ENCODE peak calls at places on chromosomes 6 and 20, in eight cellular contexts. One of them, this sample, is unnamed.

GRCh38 chr20:63092660-63093215 is 86.0 kb upstream of the BHLHE23 start:
- DNase-seq in gastrocnemius medialis: peak
- DNase-seq in thoracic aorta: no peak
- DNase-seq in GM23338: no peak
- DNase-seq in astrocyte of the spinal cord: no peak
- DNase-seq in Calu3: no peak
- DNase-seq in upper lobe of right lung: no peak
- DNase-seq in choroid plexus epithelial cell: no peak
- DNase-seq in this sample: peak

GRCh38 chr6:4732691-4733315 is 43.4 kb upstream of the CDYL start:
- DNase-seq in gastrocnemius medialis: peak
- DNase-seq in thoracic aorta: no peak
- DNase-seq in GM23338: peak
- DNase-seq in astrocyte of the spinal cord: peak
- DNase-seq in Calu3: peak
- DNase-seq in upper lobe of right lung: no peak
- DNase-seq in choroid plexus epithelial cell: peak
- DNase-seq in this sample: no peak

GRCh38 chr6:15588966-15589634 is 73.7 kb downstream of the DTNBP1 start:
- DNase-seq in gastrocnemius medialis: no peak
- DNase-seq in thoracic aorta: no peak
- DNase-seq in GM23338: no peak
- DNase-seq in astrocyte of the spinal cord: peak
- DNase-seq in Calu3: no peak
- DNase-seq in upper lobe of right lung: no peak
- DNase-seq in choroid plexus epithelial cell: peak
- DNase-seq in this sample: no peak

GRCh38 chr6:22409487-22409886 is 112.7 kb upstream of the PRL start:
- DNase-seq in gastrocnemius medialis: no peak
- DNase-seq in thoracic aorta: no peak
- DNase-seq in GM23338: no peak
- DNase-seq in astrocyte of the spinal cord: no peak
- DNase-seq in Calu3: no peak
- DNase-seq in upper lobe of right lung: no peak
- DNase-seq in choroid plexus epithelial cell: no peak
- DNase-seq in this sample: no peak

GRCh38 chr6:135351635-135352034 is 145.9 kb downstream of the AHI1 start:
- DNase-seq in gastrocnemius medialis: no peak
- DNase-seq in thoracic aorta: no peak
- DNase-seq in GM23338: no peak
- DNase-seq in astrocyte of the spinal cord: no peak
- DNase-seq in Calu3: no peak
- DNase-seq in upper lobe of right lung: no peak
- DNase-seq in choroid plexus epithelial cell: no peak
- DNase-seq in this sample: no peak

GRCh38 chr6:154243793-154244768 is 112.5 kb downstream of the IPCEF1 start:
- DNase-seq in gastrocnemius medialis: no peak
- DNase-seq in thoracic aorta: no peak
- DNase-seq in GM23338: no peak
- DNase-seq in astrocyte of the spinal cord: no peak
- DNase-seq in Calu3: no peak
- DNase-seq in upper lobe of right lung: no peak
- DNase-seq in choroid plexus epithelial cell: peak
- DNase-seq in this sample: no peak

GRCh38 chr20:63627129-63627699 is 313 bp upstream of the GMEB2 start:
- DNase-seq in gastrocnemius medialis: peak
- DNase-seq in thoracic aorta: peak
- DNase-seq in GM23338: peak
- DNase-seq in astrocyte of the spinal cord: peak
- DNase-seq in Calu3: peak
- DNase-seq in upper lobe of right lung: peak
- DNase-seq in choroid plexus epithelial cell: peak
- DNase-seq in this sample: peak

GRCh38 chr6:38353310-38354032 is 286.3 kb downstream of the BTBD9 start:
- DNase-seq in gastrocnemius medialis: no peak
- DNase-seq in thoracic aorta: no peak
- DNase-seq in GM23338: no peak
- DNase-seq in astrocyte of the spinal cord: no peak
- DNase-seq in Calu3: no peak
- DNase-seq in upper lobe of right lung: no peak
- DNase-seq in choroid plexus epithelial cell: no peak
- DNase-seq in this sample: no peak

GRCh38 chr6:28758046-28758817 is 165.6 kb downstream of the TRIM27 start:
- DNase-seq in gastrocnemius medialis: no peak
- DNase-seq in thoracic aorta: no peak
- DNase-seq in GM23338: peak
- DNase-seq in astrocyte of the spinal cord: peak
- DNase-seq in Calu3: peak
- DNase-seq in upper lobe of right lung: no peak
- DNase-seq in choroid plexus epithelial cell: peak
- DNase-seq in this sample: no peak

GRCh38 chr20:1328680-1329330 is at the start of gene SDCBP2:
- DNase-seq in gastrocnemius medialis: no peak
- DNase-seq in thoracic aorta: no peak
- DNase-seq in GM23338: no peak
- DNase-seq in astrocyte of the spinal cord: no peak
- DNase-seq in Calu3: peak
- DNase-seq in upper lobe of right lung: peak
- DNase-seq in choroid plexus epithelial cell: no peak
- DNase-seq in this sample: no peak

GRCh38 chr6:22825210-22825609 is 255.8 kb downstream of the HDGFL1 start:
- DNase-seq in gastrocnemius medialis: no peak
- DNase-seq in thoracic aorta: no peak
- DNase-seq in GM23338: no peak
- DNase-seq in astrocyte of the spinal cord: no peak
- DNase-seq in Calu3: no peak
- DNase-seq in upper lobe of right lung: no peak
- DNase-seq in choroid plexus epithelial cell: no peak
- DNase-seq in this sample: no peak

GRCh38 chr20:58129736-58130135 is 98.7 kb downstream of the ANKRD60 start:
- DNase-seq in gastrocnemius medialis: no peak
- DNase-seq in thoracic aorta: no peak
- DNase-seq in GM23338: no peak
- DNase-seq in astrocyte of the spinal cord: no peak
- DNase-seq in Calu3: no peak
- DNase-seq in upper lobe of right lung: peak
- DNase-seq in choroid plexus epithelial cell: no peak
- DNase-seq in this sample: no peak

GRCh38 chr20:7449269-7449668 is 491.0 kb downstream of the HAO1 start:
- DNase-seq in gastrocnemius medialis: no peak
- DNase-seq in thoracic aorta: no peak
- DNase-seq in GM23338: no peak
- DNase-seq in astrocyte of the spinal cord: no peak
- DNase-seq in Calu3: no peak
- DNase-seq in upper lobe of right lung: no peak
- DNase-seq in choroid plexus epithelial cell: peak
- DNase-seq in this sample: no peak

GRCh38 chr20:10357061-10357708 is 76.8 kb downstream of the MKKS start:
- DNase-seq in gastrocnemius medialis: no peak
- DNase-seq in thoracic aorta: no peak
- DNase-seq in GM23338: no peak
- DNase-seq in astrocyte of the spinal cord: no peak
- DNase-seq in Calu3: no peak
- DNase-seq in upper lobe of right lung: no peak
- DNase-seq in choroid plexus epithelial cell: no peak
- DNase-seq in this sample: no peak

GRCh38 chr6:170082531-170083187 is 208.2 kb downstream of the DLL1 start:
- DNase-seq in gastrocnemius medialis: no peak
- DNase-seq in thoracic aorta: no peak
- DNase-seq in GM23338: no peak
- DNase-seq in astrocyte of the spinal cord: no peak
- DNase-seq in Calu3: no peak
- DNase-seq in upper lobe of right lung: no peak
- DNase-seq in choroid plexus epithelial cell: no peak
- DNase-seq in this sample: no peak

GRCh38 chr6:44219053-44219814 is 2.5 kb downstream of the MYMX start:
- DNase-seq in gastrocnemius medialis: peak
- DNase-seq in thoracic aorta: peak
- DNase-seq in GM23338: peak
- DNase-seq in astrocyte of the spinal cord: peak
- DNase-seq in Calu3: peak
- DNase-seq in upper lobe of right lung: peak
- DNase-seq in choroid plexus epithelial cell: peak
- DNase-seq in this sample: no peak

GRCh38 chr6:39820553-39820952 is 28.4 kb downstream of the DAAM2 start:
- DNase-seq in gastrocnemius medialis: no peak
- DNase-seq in thoracic aorta: no peak
- DNase-seq in GM23338: no peak
- DNase-seq in astrocyte of the spinal cord: no peak
- DNase-seq in Calu3: no peak
- DNase-seq in upper lobe of right lung: no peak
- DNase-seq in choroid plexus epithelial cell: no peak
- DNase-seq in this sample: no peak

GRCh38 chr20:62719250-62719945 is 10.8 kb downstream of the NTSR1 start:
- DNase-seq in gastrocnemius medialis: no peak
- DNase-seq in thoracic aorta: no peak
- DNase-seq in GM23338: no peak
- DNase-seq in astrocyte of the spinal cord: no peak
- DNase-seq in Calu3: no peak
- DNase-seq in upper lobe of right lung: no peak
- DNase-seq in choroid plexus epithelial cell: no peak
- DNase-seq in this sample: peak

GRCh38 chr6:5128351-5128750 is 43.2 kb downstream of the PPP1R3G start:
- DNase-seq in gastrocnemius medialis: no peak
- DNase-seq in thoracic aorta: no peak
- DNase-seq in GM23338: no peak
- DNase-seq in astrocyte of the spinal cord: no peak
- DNase-seq in Calu3: no peak
- DNase-seq in upper lobe of right lung: no peak
- DNase-seq in choroid plexus epithelial cell: no peak
- DNase-seq in this sample: no peak

GRCh38 chr20:4813839-4814695 is 92.4 kb downstream of the PRND start:
- DNase-seq in gastrocnemius medialis: no peak
- DNase-seq in thoracic aorta: no peak
- DNase-seq in GM23338: peak
- DNase-seq in astrocyte of the spinal cord: no peak
- DNase-seq in Calu3: no peak
- DNase-seq in upper lobe of right lung: no peak
- DNase-seq in choroid plexus epithelial cell: no peak
- DNase-seq in this sample: peak

GRCh38 chr6:29489286-29489685 is 1.5 kb upstream of the MAS1L start:
- DNase-seq in gastrocnemius medialis: no peak
- DNase-seq in thoracic aorta: no peak
- DNase-seq in GM23338: no peak
- DNase-seq in astrocyte of the spinal cord: no peak
- DNase-seq in Calu3: no peak
- DNase-seq in upper lobe of right lung: no peak
- DNase-seq in choroid plexus epithelial cell: no peak
- DNase-seq in this sample: no peak

GRCh38 chr6:156359912-156360311 is 417.3 kb upstream of the ARID1B start:
- DNase-seq in gastrocnemius medialis: no peak
- DNase-seq in thoracic aorta: no peak
- DNase-seq in GM23338: peak
- DNase-seq in astrocyte of the spinal cord: no peak
- DNase-seq in Calu3: no peak
- DNase-seq in upper lobe of right lung: no peak
- DNase-seq in choroid plexus epithelial cell: no peak
- DNase-seq in this sample: no peak
- TF ChIP-seq CTCF in gastrocnemius medialis: no peak
- TF ChIP-seq CTCF in thoracic aorta: no peak
- TF ChIP-seq CTCF in GM23338: peak
- TF ChIP-seq CTCF in astrocyte of the spinal cord: no peak
- TF ChIP-seq CTCF in Calu3: no peak
- TF ChIP-seq CTCF in upper lobe of right lung: no peak
- TF ChIP-seq CTCF in choroid plexus epithelial cell: no peak
- TF ChIP-seq CTCF in this sample: peak

DNA sequence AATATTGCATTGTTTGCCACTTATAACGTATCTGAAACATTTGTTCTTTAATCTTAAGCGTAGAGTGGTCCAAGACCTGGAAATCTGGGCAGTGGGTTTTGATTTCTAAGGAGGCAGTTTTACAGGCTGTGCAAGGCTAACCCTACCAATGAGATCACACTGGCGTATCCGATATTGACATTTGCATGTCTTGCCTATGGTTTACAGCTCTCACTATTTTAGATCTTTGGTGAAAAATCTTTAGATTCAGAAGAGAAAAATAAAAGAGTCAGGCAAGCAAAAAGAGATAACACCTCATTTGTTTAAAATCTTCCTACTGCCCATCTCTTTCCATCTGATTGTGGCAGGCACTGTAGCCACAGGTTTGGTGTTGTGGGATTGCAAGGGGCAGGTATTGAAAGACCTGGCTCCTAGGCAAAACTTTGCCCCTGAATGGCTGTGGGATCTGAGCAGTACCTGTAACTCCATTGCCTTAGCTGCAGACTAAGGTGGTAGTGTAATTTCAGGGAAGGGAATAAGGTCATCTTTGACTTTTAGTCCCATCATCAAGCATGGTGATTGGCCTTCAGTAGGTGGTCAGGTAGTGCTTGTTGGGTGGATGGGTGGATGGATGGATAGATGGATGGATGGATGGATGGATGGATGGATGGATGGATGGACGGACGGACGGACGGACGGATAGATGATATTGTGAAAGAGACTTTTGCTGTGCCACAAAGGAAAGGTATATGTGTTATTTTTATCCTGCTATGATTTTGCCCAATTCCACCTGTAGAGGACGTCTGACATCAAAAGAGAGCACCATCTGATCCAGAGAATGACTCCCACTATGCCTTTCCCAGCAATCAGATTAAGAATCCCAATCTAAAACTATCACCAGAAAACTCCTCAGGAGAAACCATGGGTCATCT is 1.9 kb downstream of the TNFAIP3 start:
- DNase-seq in gastrocnemius medialis: no peak
- DNase-seq in thoracic aorta: no peak
- DNase-seq in GM23338: no peak
- DNase-seq in astrocyte of the spinal cord: no peak
- DNase-seq in Calu3: no peak
- DNase-seq in upper lobe of right lung: no peak
- DNase-seq in choroid plexus epithelial cell: no peak
- DNase-seq in this sample: no peak
- TF ChIP-seq CTCF in gastrocnemius medialis: no peak
- TF ChIP-seq CTCF in thoracic aorta: no peak
- TF ChIP-seq CTCF in GM23338: no peak
- TF ChIP-seq CTCF in astrocyte of the spinal cord: peak
- TF ChIP-seq CTCF in Calu3: no peak
- TF ChIP-seq CTCF in upper lobe of right lung: no peak
- TF ChIP-seq CTCF in choroid plexus epithelial cell: no peak
- TF ChIP-seq CTCF in this sample: no peak

DNA sequence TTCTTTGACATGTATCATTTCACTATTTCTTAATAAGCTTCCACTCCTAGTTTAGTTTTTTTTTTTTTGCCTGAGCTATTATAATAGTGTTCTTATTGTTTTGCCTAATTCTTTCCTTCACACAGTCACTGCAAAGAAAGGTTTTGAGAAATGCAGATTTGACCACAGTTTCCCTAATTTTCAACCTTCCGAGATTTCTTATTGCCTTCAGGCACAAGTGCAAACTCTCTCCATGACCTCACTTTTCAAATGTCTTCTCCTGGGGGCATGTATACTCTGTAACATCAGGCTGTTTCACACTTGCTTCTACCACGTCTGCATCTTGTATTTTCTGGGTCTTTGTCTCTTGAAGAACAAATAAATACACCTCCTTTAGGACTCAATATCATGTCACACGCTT is 339.0 kb upstream of the CITED2 start:
- DNase-seq in gastrocnemius medialis: no peak
- DNase-seq in thoracic aorta: no peak
- DNase-seq in GM23338: no peak
- DNase-seq in astrocyte of the spinal cord: no peak
- DNase-seq in Calu3: no peak
- DNase-seq in upper lobe of right lung: no peak
- DNase-seq in choroid plexus epithelial cell: no peak
- DNase-seq in this sample: no peak
- TF ChIP-seq CTCF in gastrocnemius medialis: no peak
- TF ChIP-seq CTCF in thoracic aorta: no peak
- TF ChIP-seq CTCF in GM23338: no peak
- TF ChIP-seq CTCF in astrocyte of the spinal cord: no peak
- TF ChIP-seq CTCF in Calu3: no peak
- TF ChIP-seq CTCF in upper lobe of right lung: no peak
- TF ChIP-seq CTCF in choroid plexus epithelial cell: no peak
- TF ChIP-seq CTCF in this sample: no peak

GRCh38 chr6:36604090-36605060 is 10.2 kb downstream of the SRSF3 start:
- DNase-seq in gastrocnemius medialis: no peak
- DNase-seq in thoracic aorta: no peak
- DNase-seq in GM23338: no peak
- DNase-seq in astrocyte of the spinal cord: no peak
- DNase-seq in Calu3: no peak
- DNase-seq in upper lobe of right lung: no peak
- DNase-seq in choroid plexus epithelial cell: no peak
- DNase-seq in this sample: no peak
- TF ChIP-seq CTCF in gastrocnemius medialis: no peak
- TF ChIP-seq CTCF in thoracic aorta: no peak
- TF ChIP-seq CTCF in GM23338: no peak
- TF ChIP-seq CTCF in astrocyte of the spinal cord: no peak
- TF ChIP-seq CTCF in Calu3: no peak
- TF ChIP-seq CTCF in upper lobe of right lung: no peak
- TF ChIP-seq CTCF in choroid plexus epithelial cell: no peak
- TF ChIP-seq CTCF in this sample: no peak